ENCODE peak calls at places on chromosomes 5 and 9, in eight cellular contexts. L is right cardiac atrium, Z is endodermal cell, I is BE2C, S is uterus, A is AG04450, O is GM23248, T is PC-3. U is an unnamed sample.

GRCh38 chr5:158462349-158463114 is 603.6 kb upstream of the CLINT1 start:
- DNase-seq in I (no peak), S (no peak), A (no peak), T (no peak), L (peak; percentile 60), O (no peak), Z (no peak), U (no peak)

GRCh38 chr9:22088372-22089063 is 79.4 kb upstream of the CDKN2B start:
- DNase-seq in O (no peak), L (no peak), A (no peak), S (no peak), Z (no peak), I (no peak), T (peak; percentile 58), U (no peak)

GRCh38 chr9:91234523-91234922 is 127.2 kb downstream of the AUH start:
- DNase-seq in T (no peak), L (no peak), Z (no peak), I (no peak), A (no peak), S (no peak), O (no peak), U (no peak)

GRCh38 chr9:3525088-3525835 is 539 bp downstream of the RFX3 start:
- DNase-seq in I (peak; percentile 32), A (no peak), O (peak; percentile 59), L (no peak), Z (no peak), T (no peak), S (no peak), U (peak; percentile 32)

GRCh38 chr5:169762338-169763095 is 125.4 kb downstream of the DOCK2 start:
- DNase-seq in S (no peak), A (no peak), I (no peak), Z (no peak), L (no peak), T (peak; percentile 37), O (peak; percentile 68), U (no peak)

GRCh38 chr5:169157064-169157463 is 143.9 kb downstream of the SLIT3 start:
- DNase-seq in O (no peak), L (no peak), A (no peak), Z (no peak), S (no peak), I (no peak), T (peak; percentile 23), U (no peak)

GRCh38 chr5:176823076-176823481 is 12.7 kb downstream of the UNC5A start:
- DNase-seq in S (no peak), Z (no peak), O (no peak), T (peak; percentile 38), A (no peak), L (no peak), I (no peak), U (no peak)

GRCh38 chr9:115884846-115885245 is 268.7 kb upstream of the PAPPA start:
- DNase-seq in Z (no peak), I (no peak), A (no peak), T (no peak), L (no peak), O (no peak), S (no peak), U (no peak)

GRCh38 chr9:119216891-119217290 is 152.3 kb downstream of the BRINP1 start:
- DNase-seq in O (peak; percentile 58), S (no peak), L (peak; percentile 76), I (no peak), A (no peak), T (no peak), Z (no peak), U (no peak)

GRCh38 chr9:135137398-135137832 is 49.9 kb downstream of the OLFM1 start:
- DNase-seq in A (no peak), T (no peak), Z (peak; percentile 83), S (no peak), I (peak; percentile 82), O (peak; percentile 75), L (no peak), U (no peak)

GRCh38 chr5:97115932-97116331 is 26.5 kb downstream of the LIX1 start:
- DNase-seq in T (no peak), O (no peak), I (no peak), Z (no peak), A (no peak), L (peak; percentile 66), S (no peak), U (no peak)

GRCh38 chr5:119795768-119796167 is 166.4 kb downstream of the FAM170A start:
- DNase-seq in O (peak; percentile 8), T (peak; percentile 22), S (no peak), I (no peak), L (no peak), Z (no peak), A (no peak), U (no peak)

GRCh38 chr5:128077526-128077925 is 6.0 kb upstream of the SLC12A2 start:
- DNase-seq in S (no peak), L (no peak), T (no peak), A (no peak), O (no peak), I (no peak), Z (no peak), U (no peak)

GRCh38 chr5:95155888-95156287 is 129.0 kb downstream of the MCTP1 start:
- DNase-seq in A (no peak), I (no peak), Z (no peak), L (no peak), T (no peak), S (no peak), O (no peak), U (no peak)

GRCh38 chr9:129586647-129587046 is 34.3 kb downstream of the C9orf50 start:
- DNase-seq in O (no peak), Z (no peak), S (no peak), A (no peak), L (peak; percentile 61), T (no peak), I (peak; percentile 50), U (no peak)

GRCh38 chr9:19358691-19359090 is 21.3 kb downstream of the RPS6 start:
- DNase-seq in Z (no peak), L (no peak), S (no peak), O (no peak), A (no peak), T (no peak), I (no peak), U (no peak)

GRCh38 chr5:149434162-149435014 is 55.3 kb upstream of the IL17B start:
- DNase-seq in L (peak; percentile 86), T (peak; percentile 84), S (peak; percentile 86), Z (peak; percentile 93), O (peak; percentile 69), A (peak; percentile 76), I (peak; percentile 82), U (peak; percentile 41)

GRCh38 chr9:7144265-7145046 is 386.7 kb downstream of the KDM4C start:
- DNase-seq in O (no peak), L (no peak), Z (peak; percentile 62), S (no peak), A (no peak), T (peak; percentile 15), I (no peak), U (no peak)

GRCh38 chr9:37574241-37574721 is 1.9 kb downstream of the FBXO10 start:
- DNase-seq in T (no peak), L (no peak), A (no peak), S (no peak), I (peak; percentile 21), O (peak; percentile 71), Z (no peak), U (no peak)

GRCh38 chr9:97557606-97558095 is 56.2 kb downstream of the TMOD1 start:
- DNase-seq in Z (no peak), I (peak; percentile 87), O (no peak), A (no peak), S (peak; percentile 92), T (no peak), L (peak; percentile 92), U (no peak)

GRCh38 chr5:54520438-54520846 is 2.9 kb downstream of the SNX18 start:
- DNase-seq in T (peak; percentile 20), A (no peak), O (peak; percentile 65), I (peak; percentile 30), L (peak; percentile 55), S (peak; percentile 28), Z (peak; percentile 65), U (no peak)

GRCh38 chr5:124057815-124058231 is 545.8 kb downstream of the CSNK1G3 start:
- DNase-seq in L (no peak), A (no peak), S (no peak), Z (no peak), O (no peak), T (no peak), I (peak; percentile 53), U (no peak)

GRCh38 chr9:129575818-129576217 is 45.1 kb downstream of the C9orf50 start:
- DNase-seq in I (no peak), L (peak; percentile 50), T (no peak), O (peak; percentile 33), S (peak; percentile 51), A (no peak), Z (no peak), U (no peak)

GRCh38 chr5:11251242-11251641 is 490.2 kb upstream of the DAP start:
- DNase-seq in L (no peak), O (peak; percentile 26), Z (no peak), I (no peak), S (no peak), A (no peak), T (peak; percentile 98), U (no peak)

GRCh38 chr5:73302797-73303138 is 129.8 kb downstream of the TMEM174 start:
- DNase-seq in S (no peak), I (no peak), T (no peak), O (no peak), Z (no peak), A (no peak), L (no peak), U (no peak)
- H3K27me3 ChIP-seq in S (peaks cover 15% of the 10 kb centered on the region), I (peaks cover 89% of the 10 kb centered on the region), T (no peaks in the 10 kb centered on the region), O (peaks cover 11% of the 10 kb centered on the region), Z (peaks cover 100% of the 10 kb centered on the region), A (peaks cover 9% of the 10 kb centered on the region), L (no peaks in the 10 kb centered on the region), U (peaks cover 15% of the 10 kb centered on the region)

GRCh38 chr9:132983814-132984201 is 5.3 kb downstream of the GFI1B start:
- DNase-seq in A (no peak), L (no peak), I (no peak), T (no peak), Z (no peak), S (no peak), O (no peak), U (no peak)
- H3K27me3 ChIP-seq in A (peaks cover 45% of the 10 kb centered on the region), L (no peaks in the 10 kb centered on the region), I (peaks cover 25% of the 10 kb centered on the region), T (peaks cover 10% of the 10 kb centered on the region), Z (peaks cover 15% of the 10 kb centered on the region), S (no peaks in the 10 kb centered on the region), O (peaks cover 52% of the 10 kb centered on the region), U (peaks cover 2% of the 10 kb centered on the region)

GRCh38 chr9:127360829-127361228 is 36.1 kb upstream of the SLC2A8 start:
- DNase-seq in I (peak; percentile 33), A (no peak), O (peak; percentile 6), T (peak; percentile 28), L (no peak), S (peak; percentile 30), Z (peak; percentile 88), U (no peak)
- H3K27me3 ChIP-seq in I (no peaks in the 10 kb centered on the region), A (no peaks in the 10 kb centered on the region), O (peaks cover 4% of the 10 kb centered on the region), T (no peaks in the 10 kb centered on the region), L (no peaks in the 10 kb centered on the region), S (no peaks in the 10 kb centered on the region), Z (no peaks in the 10 kb centered on the region), U (no peaks in the 10 kb centered on the region)

DNA sequence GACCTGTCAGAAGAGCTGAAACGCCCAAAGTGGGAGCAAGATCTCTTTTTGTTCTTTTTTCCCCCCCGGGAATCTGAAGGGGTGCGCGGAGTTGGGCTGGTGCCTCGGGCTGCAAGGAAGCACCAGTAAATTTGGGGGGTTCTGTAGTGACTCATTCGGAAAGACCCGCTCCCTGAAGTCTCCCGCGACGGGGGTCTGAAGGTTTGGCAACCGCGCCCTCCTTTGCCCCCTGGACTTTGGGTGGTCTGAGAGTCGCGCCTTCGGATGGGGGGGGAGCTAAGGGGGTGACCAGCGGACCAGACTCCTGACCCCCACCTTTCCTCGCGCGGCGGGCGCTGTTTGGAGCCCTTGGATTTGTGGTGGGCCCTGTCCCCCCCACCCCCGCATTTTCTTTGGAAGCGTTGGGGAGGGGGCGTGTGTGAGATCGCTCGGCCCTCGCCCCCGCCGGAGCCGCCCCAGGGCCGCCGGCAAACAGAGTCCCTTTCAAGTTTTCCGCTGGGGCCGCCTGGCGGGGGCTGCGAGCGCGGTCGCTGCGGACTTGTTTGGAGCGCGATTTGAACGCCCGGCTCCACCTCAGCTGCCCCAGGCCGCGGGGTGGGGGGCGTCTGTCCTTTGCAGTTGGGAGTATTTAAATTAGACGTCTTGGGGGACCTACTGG is 2.0 kb downstream of the CXXC5 start:
- DNase-seq in Z (peak; percentile 87), S (peak; percentile 24), A (no peak), T (no peak), O (peak; percentile 66), I (peak; percentile 72), L (peak; percentile 75), U (no peak)
- H3K27me3 ChIP-seq in Z (peaks cover 15% of the 10 kb centered on the region), S (no peaks in the 10 kb centered on the region), A (no peaks in the 10 kb centered on the region), T (peaks cover 16% of the 10 kb centered on the region), O (no peaks in the 10 kb centered on the region), I (no peaks in the 10 kb centered on the region), L (no peaks in the 10 kb centered on the region), U (peaks cover 3% of the 10 kb centered on the region)

U was measured in naive thymus-derived CD4-positive, alpha-beta T cell.